ENCODE peak calls at places on chromosome 1, in seven cellular contexts. One of them, this sample, is unnamed.

GRCh38 chr1:9792156-9793042 is 31.4 kb downstream of the CLSTN1 start:
- DNase-seq in HL-60: no peak
- DNase-seq in fibroblast of pulmonary artery: no peak
- DNase-seq in foreskin fibroblast: peak
- DNase-seq in fibroblast of villous mesenchyme: peak
- DNase-seq in fibroblast of mammary gland: peak
- DNase-seq in IMR-90: peak
- DNase-seq in this sample: no peak

GRCh38 chr1:36163426-36163825 is 7.5 kb downstream of the MAP7D1 start:
- DNase-seq in IMR-90: no peak
- DNase-seq in fibroblast of pulmonary artery: no peak
- DNase-seq in HL-60: no peak
- DNase-seq in foreskin fibroblast: no peak
- DNase-seq in fibroblast of mammary gland: no peak
- DNase-seq in fibroblast of villous mesenchyme: no peak
- DNase-seq in this sample: no peak

GRCh38 chr1:25869909-25870606 is 5.5 kb downstream of the PAQR7 start:
- DNase-seq in fibroblast of villous mesenchyme: no peak
- DNase-seq in IMR-90: no peak
- DNase-seq in foreskin fibroblast: no peak
- DNase-seq in fibroblast of mammary gland: no peak
- DNase-seq in fibroblast of pulmonary artery: no peak
- DNase-seq in HL-60: no peak
- DNase-seq in this sample: no peak

GRCh38 chr1:185412385-185413074 is 95.5 kb upstream of the IVNS1ABP start:
- DNase-seq in fibroblast of mammary gland: no peak
- DNase-seq in IMR-90: no peak
- DNase-seq in fibroblast of pulmonary artery: no peak
- DNase-seq in fibroblast of villous mesenchyme: no peak
- DNase-seq in HL-60: no peak
- DNase-seq in foreskin fibroblast: no peak
- DNase-seq in this sample: no peak

GRCh38 chr1:159987186-159987585 is 33.1 kb upstream of the SLAMF9 start:
- DNase-seq in foreskin fibroblast: no peak
- DNase-seq in fibroblast of mammary gland: no peak
- DNase-seq in HL-60: no peak
- DNase-seq in fibroblast of villous mesenchyme: no peak
- DNase-seq in fibroblast of pulmonary artery: no peak
- DNase-seq in IMR-90: no peak
- DNase-seq in this sample: no peak

GRCh38 chr1:218479436-218480115 is 134.4 kb downstream of the TGFB2 start:
- DNase-seq in IMR-90: peak
- DNase-seq in fibroblast of pulmonary artery: peak
- DNase-seq in fibroblast of mammary gland: peak
- DNase-seq in fibroblast of villous mesenchyme: peak
- DNase-seq in foreskin fibroblast: no peak
- DNase-seq in HL-60: no peak
- DNase-seq in this sample: no peak

GRCh38 chr1:97567000-97567749 is 353.7 kb downstream of the DPYD start:
- DNase-seq in IMR-90: peak
- DNase-seq in HL-60: no peak
- DNase-seq in fibroblast of villous mesenchyme: no peak
- DNase-seq in fibroblast of pulmonary artery: peak
- DNase-seq in foreskin fibroblast: no peak
- DNase-seq in fibroblast of mammary gland: no peak
- DNase-seq in this sample: no peak

GRCh38 chr1:163231385-163231784 is 28.7 kb upstream of the RGS5 start:
- DNase-seq in IMR-90: peak
- DNase-seq in HL-60: no peak
- DNase-seq in foreskin fibroblast: peak
- DNase-seq in fibroblast of mammary gland: peak
- DNase-seq in fibroblast of villous mesenchyme: peak
- DNase-seq in fibroblast of pulmonary artery: peak
- DNase-seq in this sample: no peak

GRCh38 chr1:205375816-205376545 is 19.3 kb upstream of the KLHDC8A start:
- DNase-seq in fibroblast of villous mesenchyme: peak
- DNase-seq in fibroblast of pulmonary artery: peak
- DNase-seq in fibroblast of mammary gland: peak
- DNase-seq in foreskin fibroblast: no peak
- DNase-seq in HL-60: no peak
- DNase-seq in IMR-90: peak
- DNase-seq in this sample: no peak

GRCh38 chr1:59692591-59692990 is 122.2 kb upstream of the HOOK1 start:
- DNase-seq in foreskin fibroblast: peak
- DNase-seq in fibroblast of villous mesenchyme: peak
- DNase-seq in IMR-90: peak
- DNase-seq in fibroblast of pulmonary artery: peak
- DNase-seq in HL-60: peak
- DNase-seq in fibroblast of mammary gland: peak
- DNase-seq in this sample: no peak

GRCh38 chr1:53198241-53198651 is 1.6 kb downstream of the CPT2 start:
- DNase-seq in IMR-90: no peak
- DNase-seq in foreskin fibroblast: peak
- DNase-seq in fibroblast of villous mesenchyme: peak
- DNase-seq in fibroblast of mammary gland: peak
- DNase-seq in HL-60: no peak
- DNase-seq in fibroblast of pulmonary artery: peak
- DNase-seq in this sample: no peak

GRCh38 chr1:165006843-165007242 is 349.7 kb downstream of the LMX1A start:
- DNase-seq in fibroblast of mammary gland: no peak
- DNase-seq in foreskin fibroblast: no peak
- DNase-seq in HL-60: no peak
- DNase-seq in IMR-90: no peak
- DNase-seq in fibroblast of villous mesenchyme: no peak
- DNase-seq in fibroblast of pulmonary artery: no peak
- DNase-seq in this sample: no peak

GRCh38 chr1:235025422-235025984 is 103.1 kb downstream of the TOMM20 start:
- DNase-seq in fibroblast of mammary gland: no peak
- DNase-seq in fibroblast of villous mesenchyme: no peak
- DNase-seq in HL-60: no peak
- DNase-seq in fibroblast of pulmonary artery: no peak
- DNase-seq in IMR-90: no peak
- DNase-seq in foreskin fibroblast: no peak
- DNase-seq in this sample: no peak

GRCh38 chr1:68777850-68778249 is 281.0 kb upstream of the DEPDC1 start:
- DNase-seq in fibroblast of pulmonary artery: no peak
- DNase-seq in fibroblast of mammary gland: no peak
- DNase-seq in fibroblast of villous mesenchyme: no peak
- DNase-seq in HL-60: no peak
- DNase-seq in IMR-90: no peak
- DNase-seq in foreskin fibroblast: no peak
- DNase-seq in this sample: no peak

GRCh38 chr1:109790735-109791494 is 27.2 kb upstream of the EPS8L3 start:
- DNase-seq in fibroblast of mammary gland: peak
- DNase-seq in fibroblast of pulmonary artery: peak
- DNase-seq in HL-60: peak
- DNase-seq in foreskin fibroblast: no peak
- DNase-seq in IMR-90: peak
- DNase-seq in fibroblast of villous mesenchyme: peak
- DNase-seq in this sample: peak
- TF ChIP-seq CTCF in fibroblast of mammary gland: no peak
- TF ChIP-seq CTCF in fibroblast of pulmonary artery: peak
- TF ChIP-seq CTCF in HL-60: peak
- TF ChIP-seq CTCF in foreskin fibroblast: no peak
- TF ChIP-seq CTCF in IMR-90: peak
- TF ChIP-seq CTCF in fibroblast of villous mesenchyme: peak
- TF ChIP-seq CTCF in this sample: peak

GRCh38 chr1:42319128-42319851 is 15.7 kb downstream of the FOXJ3 start:
- DNase-seq in fibroblast of mammary gland: peak
- DNase-seq in fibroblast of villous mesenchyme: peak
- DNase-seq in IMR-90: peak
- DNase-seq in fibroblast of pulmonary artery: peak
- DNase-seq in HL-60: no peak
- DNase-seq in foreskin fibroblast: peak
- DNase-seq in this sample: no peak

GRCh38 chr1:42319871-42320484 is 15.1 kb downstream of the FOXJ3 start:
- DNase-seq in IMR-90: no peak
- DNase-seq in fibroblast of pulmonary artery: no peak
- DNase-seq in foreskin fibroblast: no peak
- DNase-seq in fibroblast of mammary gland: no peak
- DNase-seq in HL-60: no peak
- DNase-seq in fibroblast of villous mesenchyme: peak
- DNase-seq in this sample: no peak

GRCh38 chr1:42322577-42322976 is 12.5 kb downstream of the FOXJ3 start:
- DNase-seq in fibroblast of mammary gland: peak
- DNase-seq in fibroblast of villous mesenchyme: peak
- DNase-seq in foreskin fibroblast: peak
- DNase-seq in fibroblast of pulmonary artery: peak
- DNase-seq in HL-60: no peak
- DNase-seq in IMR-90: peak
- DNase-seq in this sample: no peak

GRCh38 chr1:42321731-42322130 is 13.3 kb downstream of the FOXJ3 start:
- DNase-seq in IMR-90: no peak
- DNase-seq in HL-60: no peak
- DNase-seq in fibroblast of mammary gland: no peak
- DNase-seq in fibroblast of pulmonary artery: no peak
- DNase-seq in foreskin fibroblast: no peak
- DNase-seq in fibroblast of villous mesenchyme: no peak
- DNase-seq in this sample: no peak

DNA sequence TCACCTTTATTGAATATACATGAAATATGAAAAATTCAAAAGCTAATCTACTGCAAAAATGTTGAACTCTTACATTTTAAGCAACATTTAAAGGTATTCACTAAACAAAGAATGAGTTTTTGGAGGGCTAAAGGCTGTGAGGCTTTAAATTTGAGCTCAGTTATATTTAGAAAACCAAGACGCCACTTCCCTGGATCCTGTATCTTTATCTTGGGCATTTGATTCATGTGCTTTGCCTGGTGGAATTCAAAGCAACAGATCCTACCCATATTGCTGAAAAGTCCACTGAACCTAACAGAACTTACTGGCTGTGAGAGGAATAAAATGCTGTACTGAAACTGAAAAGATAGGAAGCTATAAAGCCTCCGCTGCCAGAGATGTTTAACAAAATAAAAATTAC is 14.3 kb downstream of the FOXJ3 start:
- DNase-seq in foreskin fibroblast: no peak
- DNase-seq in IMR-90: no peak
- DNase-seq in fibroblast of mammary gland: no peak
- DNase-seq in fibroblast of villous mesenchyme: no peak
- DNase-seq in fibroblast of pulmonary artery: no peak
- DNase-seq in HL-60: no peak
- DNase-seq in this sample: no peak
- TF ChIP-seq CTCF in foreskin fibroblast: no peak
- TF ChIP-seq CTCF in IMR-90: no peak
- TF ChIP-seq CTCF in fibroblast of mammary gland: no peak
- TF ChIP-seq CTCF in fibroblast of villous mesenchyme: no peak
- TF ChIP-seq CTCF in fibroblast of pulmonary artery: no peak
- TF ChIP-seq CTCF in HL-60: no peak
- TF ChIP-seq CTCF in this sample: no peak

DNA sequence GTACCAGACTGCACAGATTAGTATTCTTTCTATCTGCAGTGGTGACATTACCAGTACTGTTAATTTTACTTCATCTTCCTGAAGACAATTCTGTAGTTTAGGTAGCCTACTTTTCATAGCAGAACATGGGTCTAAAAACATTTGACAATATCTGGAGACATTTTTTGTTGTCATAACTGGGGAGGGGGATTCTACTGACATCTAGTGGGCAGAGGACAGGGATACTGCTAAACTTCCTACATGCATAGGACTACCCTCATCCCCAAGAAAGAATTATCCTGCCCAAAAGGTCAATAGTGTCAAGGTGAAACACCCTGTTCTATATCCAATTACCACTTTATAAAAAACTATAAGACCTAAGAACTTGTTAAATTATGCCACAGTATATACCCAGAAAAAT is 3.4 kb upstream of the ARHGAP29 start:
- DNase-seq in foreskin fibroblast: no peak
- DNase-seq in fibroblast of pulmonary artery: peak
- DNase-seq in IMR-90: peak
- DNase-seq in fibroblast of villous mesenchyme: peak
- DNase-seq in fibroblast of mammary gland: no peak
- DNase-seq in HL-60: no peak
- DNase-seq in this sample: no peak
- TF ChIP-seq CTCF in foreskin fibroblast: no peak
- TF ChIP-seq CTCF in fibroblast of pulmonary artery: peak
- TF ChIP-seq CTCF in IMR-90: peak
- TF ChIP-seq CTCF in fibroblast of villous mesenchyme: peak
- TF ChIP-seq CTCF in fibroblast of mammary gland: peak
- TF ChIP-seq CTCF in HL-60: no peak
- TF ChIP-seq CTCF in this sample: no peak

GRCh38 chr1:173669491-173669941 is at the start of gene ANKRD45:
- DNase-seq in IMR-90: peak
- DNase-seq in HL-60: no peak
- DNase-seq in fibroblast of villous mesenchyme: peak
- DNase-seq in fibroblast of mammary gland: peak
- DNase-seq in fibroblast of pulmonary artery: peak
- DNase-seq in foreskin fibroblast: peak
- DNase-seq in this sample: no peak
- TF ChIP-seq CTCF in IMR-90: no peak
- TF ChIP-seq CTCF in HL-60: no peak
- TF ChIP-seq CTCF in fibroblast of villous mesenchyme: no peak
- TF ChIP-seq CTCF in fibroblast of mammary gland: no peak
- TF ChIP-seq CTCF in fibroblast of pulmonary artery: no peak
- TF ChIP-seq CTCF in foreskin fibroblast: no peak
- TF ChIP-seq CTCF in this sample: no peak

GRCh38 chr1:207711285-207711684 is 40.6 kb upstream of the CD46 start:
- DNase-seq in fibroblast of villous mesenchyme: peak
- DNase-seq in foreskin fibroblast: no peak
- DNase-seq in fibroblast of pulmonary artery: peak
- DNase-seq in fibroblast of mammary gland: peak
- DNase-seq in IMR-90: peak
- DNase-seq in HL-60: no peak
- DNase-seq in this sample: no peak
- TF ChIP-seq CTCF in fibroblast of villous mesenchyme: peak
- TF ChIP-seq CTCF in foreskin fibroblast: no peak
- TF ChIP-seq CTCF in fibroblast of pulmonary artery: no peak
- TF ChIP-seq CTCF in fibroblast of mammary gland: peak
- TF ChIP-seq CTCF in IMR-90: no peak
- TF ChIP-seq CTCF in HL-60: no peak
- TF ChIP-seq CTCF in this sample: no peak

GRCh38 chr1:27634982-27635362 is at the start of gene FGR:
- DNase-seq in IMR-90: no peak
- DNase-seq in fibroblast of villous mesenchyme: no peak
- DNase-seq in foreskin fibroblast: no peak
- DNase-seq in HL-60: peak
- DNase-seq in fibroblast of pulmonary artery: no peak
- DNase-seq in fibroblast of mammary gland: no peak
- DNase-seq in this sample: peak
- TF ChIP-seq CTCF in IMR-90: no peak
- TF ChIP-seq CTCF in fibroblast of villous mesenchyme: no peak
- TF ChIP-seq CTCF in foreskin fibroblast: no peak
- TF ChIP-seq CTCF in HL-60: no peak
- TF ChIP-seq CTCF in fibroblast of pulmonary artery: no peak
- TF ChIP-seq CTCF in fibroblast of mammary gland: no peak
- TF ChIP-seq CTCF in this sample: no peak